ENCODE peak calls at places on chromosomes 3 and 15, in seven cellular contexts. V is brain microvascular endothelial cell; H is HuH-7.5; L is NCI-H774; P is thoracic aorta; U is activated gamma-delta T cell; Y is activated naive CD4-positive, alpha-beta T cell. I is an unnamed sample.

GRCh38 chr3:135240426-135240825 is 445.4 kb downstream of the EPHB1 start:
- DNase-seq in Y (no peak), P (no peak), V (no peak), H (no peak), L (no peak), U (no peak), I (no peak)

GRCh38 chr3:42032693-42033349 is 58.3 kb upstream of the TRAK1 start:
- DNase-seq in P (peak), H (no peak), V (peak), U (no peak), Y (no peak), L (peak), I (no peak)

GRCh38 chr3:129587559-129588210 is 18.8 kb downstream of the PLXND1 start:
- DNase-seq in H (no peak), Y (no peak), V (no peak), L (no peak), P (no peak), U (no peak), I (no peak)

GRCh38 chr3:157159037-157159761 is 748 bp downstream of the CCNL1 start:
- DNase-seq in H (no peak), L (peak), V (peak), U (peak), Y (peak), P (no peak), I (peak)

GRCh38 chr3:24661060-24661459 is 166.4 kb upstream of the THRB start:
- DNase-seq in H (no peak), L (no peak), Y (no peak), U (no peak), P (no peak), V (no peak), I (no peak)

GRCh38 chr3:171828852-171829770 is 14.0 kb upstream of the TMEM212 start:
- DNase-seq in P (no peak), L (no peak), H (no peak), V (no peak), U (no peak), Y (no peak), I (no peak)

GRCh38 chr3:18295171-18295920 is 129.8 kb downstream of the SATB1 start:
- DNase-seq in H (peak), U (no peak), P (no peak), Y (peak), V (peak), L (no peak), I (no peak)

GRCh38 chr15:64702816-64703631 is 72.4 kb downstream of the RBPMS2 start:
- DNase-seq in L (peak), V (peak), U (peak), Y (peak), P (peak), H (peak), I (peak)

GRCh38 chr3:149197669-149198068 is 24.0 kb downstream of the CP start:
- DNase-seq in U (no peak), L (no peak), V (no peak), H (no peak), P (no peak), Y (no peak), I (no peak)

GRCh38 chr3:105907790-105908189 is 39.0 kb upstream of the CBLB start:
- DNase-seq in H (no peak), P (no peak), Y (no peak), V (no peak), L (no peak), U (no peak), I (no peak)

GRCh38 chr3:152335273-152335672 is 66.5 kb downstream of the MBNL1 start:
- DNase-seq in P (no peak), V (no peak), H (no peak), Y (no peak), L (no peak), U (no peak), I (no peak)

GRCh38 chr15:62594017-62594416 is 428.9 kb upstream of the C2CD4B start:
- DNase-seq in U (no peak), L (peak), P (no peak), Y (no peak), H (no peak), V (no peak), I (no peak)

GRCh38 chr3:45689787-45690145 is 570 bp downstream of the SACM1L start:
- DNase-seq in H (no peak), L (no peak), V (no peak), P (no peak), Y (no peak), U (no peak), I (no peak)

GRCh38 chr15:33194237-33194636 is 277 bp downstream of the FMN1 start:
- DNase-seq in V (no peak), Y (no peak), U (no peak), P (no peak), H (no peak), L (no peak), I (no peak)

GRCh38 chr3:46917257-46917656 is 39.7 kb downstream of the PTH1R start:
- DNase-seq in V (no peak), P (no peak), L (no peak), Y (no peak), U (no peak), H (no peak), I (no peak)

GRCh38 chr3:130895690-130896089 is 1.8 kb downstream of the ATP2C1 start:
- DNase-seq in V (no peak), H (no peak), U (no peak), L (no peak), P (no peak), Y (no peak), I (no peak)

I was measured in stimulated activated CD8-positive, alpha-beta memory T cell treated with anti-CD3 and anti-CD28 coated beads, Interleukin-4, amount 100 ng/mL, for 1 hour.